ENCODE peak calls at places on chromosomes 13 and 19, in nine cellular contexts. N is fibroblast of the aortic adventitia; T is Right ventricle myocardium superior; P is breast epithelium; D is heart left ventricle; J is mucosa of gallbladder; Z is stimulated activated effector memory CD8-positive, alpha-beta T cell treated with anti-CD3 and anti-CD28 coated beads, Interleukin-12 subunit alpha, Interleukin-12 subunit beta, amount 100 ng/mL, for 72 hours; A is CD4-positive, alpha-beta T cell; R is globus pallidus. B is an unnamed sample.

GRCh38 chr13:112619730-112620639 is 32.0 kb upstream of the TUBGCP3 start:
- DNase-seq in Z (no peak), D (no peak), J (no peak), A (no peak), N (peak; percentile 33), P (no peak), T (no peak), R (peak; percentile 42), B (peak; percentile 22)

GRCh38 chr13:36297600-36298338 is at the start of gene CCDC169:
- DNase-seq in Z (no peak), T (peak; percentile 81), P (peak; percentile 68), D (peak; percentile 61), J (peak; percentile 54), N (peak; percentile 54), A (peak; percentile 21), R (peak; percentile 70), B (peak; percentile 52)

GRCh38 chr19:51250786-51251452 is at the start of gene SIGLECL1:
- DNase-seq in N (no peak), J (no peak), Z (no peak), D (no peak), P (no peak), A (no peak), T (no peak), R (no peak), B (no peak)

GRCh38 chr13:30647824-30648521 is 30.3 kb downstream of the USPL1 start:
- DNase-seq in R (no peak), A (no peak), T (no peak), P (no peak), D (no peak), Z (no peak), N (no peak), J (no peak), B (no peak)

GRCh38 chr13:42307461-42307860 is 35.5 kb downstream of the AKAP11 start:
- DNase-seq in A (no peak), P (no peak), D (no peak), N (no peak), R (no peak), T (no peak), Z (no peak), J (no peak), B (no peak)

GRCh38 chr19:6161271-6161850 is 25.9 kb downstream of the ACSBG2 start:
- DNase-seq in A (no peak), Z (peak; percentile 57), T (peak; percentile 37), N (no peak), R (no peak), D (peak; percentile 39), P (no peak), J (peak; percentile 16), B (no peak)

GRCh38 chr13:31094331-31095015 is 67.2 kb downstream of the HSPH1 start:
- DNase-seq in T (no peak), R (no peak), P (no peak), J (no peak), D (no peak), N (no peak), A (no peak), Z (no peak), B (no peak)

GRCh38 chr19:42206871-42207755 is 10.4 kb downstream of the DEDD2 start:
- DNase-seq in D (no peak), Z (no peak), R (no peak), A (no peak), J (no peak), T (no peak), P (no peak), N (no peak), B (no peak)

GRCh38 chr19:14516048-14516534 is 2.1 kb downstream of the DNAJB1 start:
- DNase-seq in J (no peak), N (no peak), D (no peak), R (no peak), A (no peak), T (no peak), P (no peak), Z (no peak), B (no peak)

GRCh38 chr19:44949550-44949949 is 3.7 kb downstream of the APOC2 start:
- DNase-seq in D (no peak), R (no peak), Z (no peak), A (no peak), P (no peak), J (no peak), N (no peak), T (no peak), B (no peak)

GRCh38 chr13:106352850-106353249 is 182.6 kb downstream of the EFNB2 start:
- DNase-seq in A (no peak), Z (no peak), D (no peak), P (no peak), N (no peak), J (no peak), R (no peak), T (no peak), B (peak; percentile 45)

GRCh38 chr13:94267581-94267980 is 211.9 kb downstream of the DCT start:
- DNase-seq in D (no peak), N (no peak), A (no peak), P (no peak), J (no peak), T (no peak), R (no peak), Z (no peak), B (no peak)

GRCh38 chr19:45895519-45895972 is 6.9 kb downstream of the MYPOP start:
- DNase-seq in J (no peak), A (no peak), P (no peak), Z (no peak), R (peak; percentile 20), D (no peak), T (no peak), N (no peak), B (no peak)

GRCh38 chr19:15288146-15288963 is 44.0 kb downstream of the BRD4 start:
- DNase-seq in Z (no peak), T (peak; percentile 56), A (no peak), J (no peak), N (no peak), D (no peak), P (no peak), R (peak; percentile 94), B (no peak)

GRCh38 chr13:94921181-94921580 is 208.8 kb upstream of the SOX21 start:
- DNase-seq in R (no peak), A (no peak), Z (no peak), J (no peak), N (no peak), T (no peak), P (no peak), D (no peak), B (no peak)

GRCh38 chr19:3185482-3186376 is at the start of gene NCLN:
- DNase-seq in R (peak; percentile 98), J (peak; percentile 95), N (peak; percentile 96), Z (peak; percentile 97), T (peak; percentile 97), A (peak; percentile 92), P (peak; percentile 92), D (peak; percentile 95), B (peak; percentile 96)

GRCh38 chr13:42906257-42906656 is 85.8 kb downstream of the EPSTI1 start:
- DNase-seq in Z (no peak), T (no peak), D (no peak), J (no peak), N (no peak), A (no peak), P (no peak), R (no peak), B (no peak)

GRCh38 chr19:48315712-48316111 is 9.6 kb upstream of the EMP3 start:
- DNase-seq in Z (no peak), J (no peak), D (no peak), P (no peak), N (no peak), T (no peak), R (no peak), A (no peak), B (no peak)

GRCh38 chr19:49836176-49837008 is 14.6 kb upstream of the PTOV1 start:
- DNase-seq in R (no peak), A (no peak), T (no peak), N (no peak), Z (no peak), J (no peak), P (no peak), D (no peak), B (no peak)

GRCh38 chr13:22110368-22110767 is 439.5 kb downstream of the FGF9 start:
- DNase-seq in D (no peak), A (no peak), Z (no peak), R (no peak), N (peak; percentile 11), T (no peak), P (no peak), J (no peak), B (no peak)

GRCh38 chr19:42553292-42554045 is 25.2 kb upstream of the CEACAM1 start:
- DNase-seq in A (no peak), J (no peak), R (no peak), T (peak; percentile 59), Z (no peak), D (peak; percentile 39), P (no peak), N (peak; percentile 38), B (peak; percentile 93)

GRCh38 chr19:45347570-45348366 is 7.2 kb downstream of the KLC3 start:
- DNase-seq in Z (no peak), D (no peak), R (no peak), J (no peak), N (no peak), A (no peak), P (no peak), T (no peak), B (no peak)

GRCh38 chr19:51047031-51047335 is 12.2 kb upstream of the KLK12 start:
- DNase-seq in R (no peak), Z (no peak), T (no peak), P (no peak), D (no peak), N (no peak), J (no peak), A (no peak), B (no peak)

GRCh38 chr13:77509221-77509620 is 26.3 kb upstream of the SCEL start:
- DNase-seq in T (no peak), P (no peak), R (no peak), D (no peak), Z (no peak), N (peak; percentile 47), J (no peak), A (no peak), B (peak; percentile 87)

GRCh38 chr13:33126909-33127607 is 110.8 kb downstream of the KL start:
- DNase-seq in D (peak; percentile 54), A (no peak), N (peak; percentile 50), J (no peak), P (no peak), R (no peak), Z (no peak), T (peak; percentile 74), B (no peak)

GRCh38 chr19:33407716-33408115 is 34.2 kb downstream of the CEBPG start:
- DNase-seq in N (no peak), R (no peak), A (no peak), D (no peak), Z (no peak), P (no peak), T (peak; percentile 39), J (no peak), B (no peak)

GRCh38 chr19:58196911-58197616 is 14.2 kb downstream of the ZNF274 start:
- DNase-seq in D (no peak), N (peak; percentile 41), P (no peak), R (no peak), T (no peak), Z (no peak), A (no peak), J (no peak), B (peak; percentile 29)

GRCh38 chr13:29619995-29620394 is 24.5 kb upstream of the SLC7A1 start:
- DNase-seq in T (no peak), P (no peak), A (no peak), R (no peak), J (no peak), N (peak; percentile 41), Z (no peak), D (no peak), B (peak; percentile 34)

GRCh38 chr19:12784871-12785430 is 6.3 kb upstream of the JUNB start:
- DNase-seq in J (no peak), D (no peak), T (no peak), R (no peak), N (peak; percentile 37), A (no peak), P (no peak), Z (peak; percentile 71), B (peak; percentile 39)

GRCh38 chr19:41886761-41887710 is 4.1 kb downstream of the ARHGEF1 start:
- DNase-seq in T (no peak), P (no peak), R (no peak), Z (peak; percentile 82), D (no peak), N (no peak), J (peak; percentile 29), A (peak; percentile 57), B (no peak)

GRCh38 chr13:20828540-20829364 is 55.0 kb upstream of the EEF1AKMT1 start:
- DNase-seq in N (peak; percentile 77), Z (peak; percentile 56), A (peak; percentile 7), T (no peak), D (peak; percentile 30), J (peak; percentile 22), R (peak; percentile 63), P (no peak), B (peak; percentile 74)

B was measured in choroid plexus epithelial cell.